ENCODE peak calls at places on chromosomes 7 and 10, in four cellular contexts. O is IMR-90, F is K562, M is GM12878. D is an unnamed sample.

GRCh38 chr7:108348913-108349312 is 107.3 kb downstream of the NRCAM start:
- DNase-seq in O (peak), F (no peak), M (no peak), D (no peak)

GRCh38 chr10:95263864-95264226 is 27.0 kb downstream of the PDLIM1 start:
- DNase-seq in O (no peak), M (no peak), F (no peak), D (no peak)

GRCh38 chr10:130022501-130023299 is 58.6 kb upstream of the EBF3 start:
- DNase-seq in O (peak), M (no peak), F (no peak), D (no peak)

GRCh38 chr7:124887247-124887646 is 42.4 kb downstream of the POT1 start:
- DNase-seq in M (no peak), F (no peak), O (no peak), D (no peak)

GRCh38 chr7:76054129-76055120 is 6.5 kb downstream of the MDH2 start:
- DNase-seq in M (no peak), F (no peak), O (peak), D (no peak)

GRCh38 chr10:106973301-106973700 is 191.2 kb downstream of the SORCS1 start:
- DNase-seq in F (no peak), O (no peak), M (no peak), D (no peak)

GRCh38 chr7:71130280-71130679 is 1.7 kb upstream of the GALNT17 start:
- DNase-seq in M (no peak), F (no peak), O (no peak), D (no peak)

GRCh38 chr7:22417349-22417748 is 60.4 kb upstream of the RAPGEF5 start:
- DNase-seq in F (no peak), O (no peak), M (no peak), D (no peak)

GRCh38 chr10:21069278-21069677 is 172.2 kb upstream of the NEBL start:
- DNase-seq in M (no peak), O (no peak), F (no peak), D (no peak)

GRCh38 chr7:151192002-151192539 is 5.0 kb upstream of the ASB10 start:
- DNase-seq in F (no peak), M (no peak), O (no peak), D (no peak)

GRCh38 chr10:130045091-130045652 is 65.5 kb downstream of the C10orf143 start:
- DNase-seq in M (no peak), F (peak), O (no peak), D (peak)

GRCh38 chr10:22219308-22219707 is 1.5 kb upstream of the EBLN1 start:
- DNase-seq in M (no peak), F (peak), O (no peak), D (no peak)

GRCh38 chr10:76036410-76036940 is 605.1 kb downstream of the LRMDA start:
- DNase-seq in F (peak), M (no peak), O (peak), D (peak)

GRCh38 chr7:41628926-41629325 is 74.0 kb downstream of the INHBA start:
- DNase-seq in M (no peak), O (peak), F (no peak), D (no peak)

GRCh38 chr7:84688671-84689070 is 494.1 kb upstream of the SEMA3A start:
- DNase-seq in F (no peak), M (no peak), O (peak), D (no peak)

GRCh38 chr7:115293628-115294236 is 371.8 kb downstream of the MDFIC start:
- DNase-seq in F (no peak), O (peak), M (no peak), D (no peak)

GRCh38 chr7:44382459-44383300 is 57.3 kb upstream of the CAMK2B start:
- DNase-seq in F (no peak), O (peak), M (no peak), D (peak)

GRCh38 chr10:8568401-8568800 is 513.9 kb downstream of the GATA3 start:
- DNase-seq in M (no peak), F (no peak), O (no peak), D (no peak)

GRCh38 chr10:8811201-8811600 is 756.7 kb downstream of the GATA3 start:
- DNase-seq in O (no peak), F (no peak), M (no peak), D (no peak)

GRCh38 chr10:32105782-32106382 is 49.7 kb upstream of the KIF5B start:
- DNase-seq in F (no peak), O (no peak), M (no peak), D (no peak)

GRCh38 chr7:108441392-108441955 is 14.8 kb downstream of the NRCAM start:
- DNase-seq in M (no peak), O (no peak), F (no peak), D (no peak)

DNA sequence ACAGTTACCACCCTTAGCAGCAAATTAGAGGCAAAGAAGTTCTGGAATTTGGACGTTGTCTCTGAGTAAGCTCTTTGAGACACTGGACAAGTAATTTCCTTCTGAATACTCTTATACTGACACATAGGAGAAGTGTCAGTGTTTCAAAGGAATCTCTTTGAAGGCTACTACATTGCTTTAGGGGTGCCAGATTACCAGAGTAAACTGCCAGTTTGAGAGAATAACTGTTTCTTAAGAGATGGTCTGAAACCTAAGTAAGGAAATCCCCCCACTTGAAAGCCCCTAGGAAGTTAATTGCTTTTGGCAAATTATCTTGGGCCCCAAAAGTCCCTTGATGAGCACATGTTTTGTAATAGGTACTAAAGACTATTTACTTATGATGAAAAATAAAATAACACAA is 3.4 kb downstream of the FAS start:
- DNase-seq in O (peak), M (peak), F (no peak), D (no peak)
- TF ChIP-seq CHD1 in O (no peak), M (no peak), F (no peak), D (no peak)

DNA sequence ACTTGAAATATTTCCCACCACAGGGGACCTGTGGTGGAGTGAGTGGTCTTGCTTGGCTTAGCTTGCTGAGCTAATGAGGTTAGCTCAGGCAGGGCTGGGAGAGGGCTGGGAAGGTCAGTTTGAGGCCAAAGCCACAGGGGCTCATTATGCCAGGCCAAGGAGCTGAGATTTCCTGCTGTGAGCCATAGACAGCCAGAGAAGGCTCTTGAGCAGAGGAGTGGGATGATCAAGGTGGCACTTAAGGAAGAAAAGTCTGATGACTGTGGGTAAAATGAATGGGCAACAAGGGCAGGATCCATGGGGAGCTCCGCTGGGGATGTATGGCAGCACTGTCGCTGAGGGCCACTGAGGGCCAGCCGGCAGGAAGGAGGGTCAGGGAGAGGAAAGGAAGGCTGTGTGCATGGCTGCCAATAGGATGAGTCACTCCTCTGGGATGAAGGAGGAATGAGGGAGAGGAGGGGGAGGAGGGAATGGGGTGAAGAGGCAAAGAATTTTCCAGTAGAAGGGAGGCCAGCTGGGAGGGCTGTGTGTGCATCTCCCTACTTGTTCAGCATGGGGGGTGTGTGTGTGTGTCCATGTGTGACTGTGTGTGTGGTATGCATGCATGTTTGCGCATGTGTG is 18.7 kb upstream of the ZNF488 start:
- DNase-seq in O (peak), F (no peak), M (no peak), D (peak)
- TF ChIP-seq CHD1 in O (no peak), F (no peak), M (no peak), D (no peak)

GRCh38 chr10:122234416-122234815 is 36.7 kb upstream of the BTBD16 start:
- DNase-seq in M (no peak), O (peak), F (no peak), D (no peak)
- TF ChIP-seq CHD1 in M (no peak), O (no peak), F (no peak), D (no peak)

DNA sequence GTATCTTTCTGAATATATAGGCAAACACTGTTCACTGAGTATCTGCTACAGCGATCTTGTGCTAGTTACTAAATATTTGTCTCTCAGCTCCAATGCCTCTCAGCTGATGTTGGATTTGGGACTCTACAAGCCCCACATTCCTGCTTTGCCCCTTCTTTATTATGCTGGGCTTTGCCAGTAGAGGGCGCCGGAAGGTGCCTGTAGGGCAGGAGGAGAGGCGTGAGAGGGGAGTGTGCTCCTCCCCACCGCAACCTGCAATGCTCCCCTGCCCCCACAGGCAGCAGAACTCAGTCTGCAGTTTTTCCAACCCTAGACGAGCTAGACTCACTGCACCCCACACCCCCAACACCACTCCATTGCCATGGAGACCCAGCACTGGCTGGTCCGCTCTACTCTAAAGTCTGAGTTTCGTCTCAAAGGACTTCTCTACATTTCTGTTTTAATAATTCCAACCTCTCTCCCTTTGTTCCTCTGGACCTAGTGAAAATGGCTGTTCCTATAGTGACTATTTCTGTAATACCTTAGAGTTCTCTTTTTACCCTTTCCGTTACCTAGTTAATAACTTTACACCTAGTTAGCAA is 337.6 kb downstream of the CCSER2 start:
- DNase-seq in M (no peak), F (peak), O (no peak), D (peak)
- TF ChIP-seq CHD1 in M (no peak), F (no peak), O (no peak), D (no peak)

DNA sequence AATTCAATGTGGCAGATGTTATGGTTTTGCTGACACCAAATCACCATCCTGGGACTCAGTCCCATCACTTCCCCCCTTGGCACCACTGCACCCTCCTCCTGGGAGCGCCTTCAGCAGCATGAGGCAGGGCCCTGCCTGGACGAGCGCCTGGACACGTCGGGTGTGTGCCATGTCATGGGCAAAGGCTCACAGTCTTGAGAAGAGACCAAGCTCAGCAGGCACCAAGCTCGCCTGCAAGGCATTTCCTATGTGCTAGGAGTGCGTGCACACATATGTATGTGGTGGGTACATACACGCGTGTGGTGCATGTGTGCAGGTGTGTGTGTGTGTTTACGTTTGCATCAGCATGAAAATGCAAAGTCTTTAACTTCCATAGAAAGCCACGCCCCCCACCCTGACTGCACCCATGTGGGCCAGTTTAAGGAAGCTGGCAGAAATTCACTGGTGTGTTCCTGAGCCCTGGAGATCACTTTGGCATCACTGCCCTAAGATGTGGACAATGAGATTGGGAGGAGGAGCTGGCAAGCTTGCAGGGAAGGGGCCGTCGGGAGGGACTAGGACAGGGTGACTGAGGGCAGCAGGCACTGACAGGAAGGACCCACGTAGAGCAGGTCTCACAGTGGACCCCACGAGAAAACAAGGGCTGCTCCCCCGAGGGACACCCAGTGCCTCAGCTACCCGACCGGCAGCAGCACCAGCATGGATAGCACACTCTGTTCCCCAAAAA is 169.9 kb upstream of the PPP2R2D start:
- DNase-seq in F (no peak), M (no peak), O (no peak), D (no peak)
- TF ChIP-seq CHD1 in F (no peak), M (no peak), O (no peak), D (no peak)

GRCh38 chr7:55065511-55066229 is 46.9 kb downstream of the EGFR start:
- DNase-seq in M (peak), F (no peak), O (peak), D (no peak)
- TF ChIP-seq CHD1 in M (no peak), F (no peak), O (no peak), D (no peak)